ENCODE peak calls at places on chromosomes 2 and 18, in five cellular contexts. W is HTR-8/SVneo; K is kidney epithelial cell; P is activated CD8-positive, alpha-beta memory T cell treated with anti-CD3 and anti-CD28 coated beads, Interleukin-2, amount 50 U/mL, for 48 hours; H is GM10248. V is an unnamed sample.

GRCh38 chr18:78979058-78979680 is 449 bp upstream of the SALL3 start:
- DNase-seq in W (no peak), K (no peak), P (no peak), H (no peak), V (no peak)

GRCh38 chr18:37435150-37435872 is 130.3 kb downstream of the CELF4 start:
- DNase-seq in W (no peak), K (no peak), P (no peak), H (no peak), V (no peak)

GRCh38 chr2:164458801-164459200 is 162.5 kb downstream of the GRB14 start:
- DNase-seq in W (no peak), K (no peak), P (no peak), H (no peak), V (no peak)

GRCh38 chr2:3838348-3838747 is 135.0 kb downstream of the DCDC2C start:
- DNase-seq in W (no peak), K (no peak), P (no peak), H (no peak), V (no peak)

GRCh38 chr2:236745420-236746210 is 176.0 kb downstream of the ACKR3 start:
- DNase-seq in W (peak; percentile 57), K (peak; percentile 83), P (no peak), H (no peak), V (no peak)

GRCh38 chr2:108594982-108595464 is 60.8 kb downstream of the LIMS1 start:
- DNase-seq in W (peak; percentile 59), K (peak; percentile 99), P (no peak), H (no peak), V (no peak)

GRCh38 chr2:174761837-174762236 is 2.4 kb downstream of the CHRNA1 start:
- DNase-seq in W (no peak), K (no peak), P (no peak), H (no peak), V (no peak)

GRCh38 chr2:75199428-75200011 is at the start of gene TACR1:
- DNase-seq in W (peak; percentile 35), K (peak; percentile 7), P (peak; percentile 70), H (peak; percentile 64), V (peak; percentile 82)

GRCh38 chr2:33599943-33600192 is 769 bp upstream of the FAM98A start:
- DNase-seq in W (no peak), K (no peak), P (no peak), H (no peak), V (no peak)

GRCh38 chr2:159249955-159250723 is 36.4 kb downstream of the WDSUB1 start:
- DNase-seq in W (peak; percentile 68), K (peak; percentile 90), P (no peak), H (peak; percentile 33), V (no peak)

GRCh38 chr2:50333501-50334228 is 698.3 kb downstream of the NRXN1 start:
- DNase-seq in W (no peak), K (no peak), P (no peak), H (no peak), V (no peak)

GRCh38 chr2:159489476-159489875 is 126.9 kb downstream of the BAZ2B start:
- DNase-seq in W (no peak), K (no peak), P (no peak), H (no peak), V (no peak)

GRCh38 chr2:83827618-83828017 is 631.5 kb downstream of the SUCLG1 start:
- DNase-seq in W (no peak), K (no peak), P (no peak), H (no peak), V (no peak)

GRCh38 chr18:33156906-33157470 is 283.5 kb downstream of the CCDC178 start:
- DNase-seq in W (no peak), K (no peak), P (no peak), H (no peak), V (no peak)

V was measured in GM13976.